ENCODE peak calls at places on chromosomes 5 and 9, in five cellular contexts. U is suprapubic skin, N is OCI-LY7, H is A673, T is IMR-90. X is an unnamed sample. For H3K4me1, the result is how much of the 10 kb centered on the place peaks cover.

GRCh38 chr5:146643805-146644204 is 127.8 kb upstream of the GPR151 start:
- DNase-seq in U (no peak), N (no peak), H (no peak), T (no peak), X (peak)

GRCh38 chr5:137647401-137647800 is 88.5 kb downstream of the KLHL3 start:
- DNase-seq in U (no peak), N (no peak), H (no peak), T (no peak), X (no peak)

GRCh38 chr9:36332006-36332405 is 68.1 kb downstream of the RNF38 start:
- DNase-seq in U (no peak), N (no peak), H (no peak), T (peak), X (no peak)

GRCh38 chr9:12813960-12814876 is 39.4 kb downstream of the LURAP1L start:
- DNase-seq in U (peak), N (no peak), H (peak), T (peak), X (peak)

GRCh38 chr9:120942186-120943001 is 15.8 kb upstream of the TRAF1 start:
- DNase-seq in U (no peak), N (no peak), H (no peak), T (no peak), X (no peak)

GRCh38 chr5:139655727-139656271 is 7.7 kb downstream of the CXXC5 start:
- DNase-seq in U (no peak), N (no peak), H (no peak), T (peak), X (peak)

GRCh38 chr5:56314536-56314935 is 81.4 kb upstream of the ANKRD55 start:
- DNase-seq in U (no peak), N (peak), H (peak), T (no peak), X (peak)

GRCh38 chr5:143019614-143020515 is 249.7 kb downstream of the ARHGAP26 start:
- DNase-seq in U (no peak), N (no peak), H (peak), T (no peak), X (no peak)

GRCh38 chr9:137268538-137269201 is 8.9 kb upstream of the TOR4A start:
- DNase-seq in U (no peak), N (peak), H (no peak), T (no peak), X (no peak)

GRCh38 chr5:108655750-108656450 is 91.8 kb upstream of the FER start:
- DNase-seq in U (no peak), N (no peak), H (no peak), T (peak), X (peak)

GRCh38 chr5:179241764-179242370 is 103.4 kb downstream of the ADAMTS2 start:
- DNase-seq in U (peak), N (no peak), H (peak), T (no peak), X (no peak)

GRCh38 chr5:38193015-38193581 is 65.3 kb upstream of the EGFLAM start:
- DNase-seq in U (peak), N (peak), H (peak), T (peak), X (peak)

GRCh38 chr9:136570916-136571315 is 25.1 kb upstream of the NOTCH1 start:
- DNase-seq in U (no peak), N (no peak), H (no peak), T (no peak), X (no peak)

GRCh38 chr5:146878471-146879172 is at the start of gene PPP2R2B:
- DNase-seq in U (no peak), N (no peak), H (peak), T (peak), X (peak)

GRCh38 chr5:69242215-69242927 is 7.7 kb downstream of the CDK7 start:
- DNase-seq in U (no peak), N (no peak), H (no peak), T (no peak), X (no peak)

GRCh38 chr5:140348104-140348503 is 1.7 kb upstream of the HBEGF start:
- DNase-seq in U (no peak), N (peak), H (no peak), T (no peak), X (no peak)

GRCh38 chr5:102691434-102691833 is 63.7 kb upstream of the PAM start:
- DNase-seq in U (no peak), N (no peak), H (no peak), T (no peak), X (peak)

GRCh38 chr5:116507941-116508655 is 66.5 kb downstream of the SEMA6A start:
- DNase-seq in U (no peak), N (no peak), H (no peak), T (no peak), X (no peak)

GRCh38 chr5:57650360-57651069 is 167.9 kb upstream of the ACTBL2 start:
- DNase-seq in U (no peak), N (peak), H (peak), T (peak), X (peak)

GRCh38 chr5:38752622-38753021 is 93.2 kb upstream of the OSMR start:
- DNase-seq in U (no peak), N (no peak), H (no peak), T (no peak), X (no peak)

GRCh38 chr9:134624119-134624826 is 17.3 kb upstream of the COL5A1 start:
- DNase-seq in U (peak), N (no peak), H (no peak), T (no peak), X (no peak)

GRCh38 chr9:72633966-72634365 is 112.6 kb downstream of the TMC1 start:
- DNase-seq in U (no peak), N (no peak), H (peak), T (peak), X (no peak)

GRCh38 chr9:68705636-68706578 is 867 bp downstream of the PIP5K1B start:
- DNase-seq in U (no peak), N (no peak), H (peak), T (no peak), X (peak)

GRCh38 chr9:91164724-91165520 is 196.8 kb downstream of the AUH start:
- DNase-seq in U (no peak), N (no peak), H (no peak), T (peak), X (peak)

GRCh38 chr5:105812356-105812755 is 1858.4 kb downstream of the EFNA5 start:
- DNase-seq in U (no peak), N (no peak), H (no peak), T (peak), X (no peak)

GRCh38 chr5:113119271-113119924 is 142.8 kb downstream of the DCP2 start:
- DNase-seq in U (no peak), N (no peak), H (no peak), T (peak), X (peak)

GRCh38 chr9:38634315-38634714 is 13.9 kb upstream of the ANKRD18A start:
- DNase-seq in U (no peak), N (no peak), H (no peak), T (no peak), X (no peak)

GRCh38 chr9:8961186-8961666 is 1161.6 kb upstream of the DMAC1 start:
- DNase-seq in U (no peak), N (no peak), H (no peak), T (no peak), X (peak)

GRCh38 chr5:149940077-149940574 is 4.5 kb downstream of the PDE6A start:
- DNase-seq in U (no peak), N (no peak), H (peak), T (no peak), X (peak)

GRCh38 chr5:165497707-165498106 is 1992.3 kb downstream of the MAT2B start:
- DNase-seq in U (no peak), N (no peak), H (peak), T (peak), X (peak)

GRCh38 chr5:132024117-132024435 is 12.6 kb upstream of the ACSL6 start:
- DNase-seq in U (no peak), N (no peak), H (no peak), T (no peak), X (no peak)

GRCh38 chr5:146751781-146752401 is 126.7 kb downstream of the PPP2R2B start:
- DNase-seq in U (no peak), N (no peak), H (no peak), T (no peak), X (no peak)

GRCh38 chr9:6645153-6646027 is at the start of gene GLDC:
- DNase-seq in U (no peak), N (no peak), H (peak), T (no peak), X (peak)

GRCh38 chr5:133792683-133793082 is 175.7 kb downstream of the C5orf15 start:
- DNase-seq in U (no peak), N (no peak), H (no peak), T (no peak), X (no peak)

GRCh38 chr5:14108170-14108996 is 34.8 kb upstream of the TRIO start:
- DNase-seq in U (no peak), N (peak), H (peak), T (peak), X (peak)
- H3K4me3 ChIP-seq in U (no peak), N (no peak), H (no peak), T (no peak), X (no peak)

GRCh38 chr9:112308576-112308975 is 24.8 kb downstream of the PTBP3 start:
- DNase-seq in U (no peak), N (no peak), H (peak), T (peak), X (peak)
- H3K4me1 ChIP-seq in U (under half), N (under half), H (under half), T (under half), X (under half)

DNA sequence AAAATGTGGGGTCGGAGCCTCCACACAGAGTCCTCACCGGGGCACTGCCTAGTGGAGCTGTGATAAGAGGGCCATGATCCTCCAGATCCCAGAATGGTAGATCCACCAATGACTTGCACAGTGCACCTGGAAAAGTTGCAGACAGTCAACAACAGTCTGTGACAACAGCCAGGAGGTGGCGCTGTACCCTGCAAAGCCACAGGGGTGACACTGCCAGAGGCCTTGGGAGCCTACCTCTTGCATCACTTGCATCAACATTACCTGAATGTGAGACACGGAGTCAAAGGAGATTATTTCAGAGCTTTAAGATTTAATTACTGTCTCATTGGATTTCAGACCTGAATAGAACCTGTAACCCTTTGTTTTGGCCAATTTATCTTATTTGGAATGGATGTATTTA is 614.1 kb upstream of the CDH9 start:
- DNase-seq in U (no peak), N (no peak), H (no peak), T (no peak), X (no peak)
- TF ChIP-seq CTCF in U (no peak), N (no peak), H (peak), T (no peak), X (no peak)

GRCh38 chr5:180592176-180592575 is 877 bp upstream of the SCGB3A1 start:
- DNase-seq in U (no peak), N (no peak), H (no peak), T (no peak), X (no peak)
- H3K4me3 ChIP-seq in U (no peak), N (no peak), H (no peak), T (no peak), X (no peak)

GRCh38 chr9:95095619-95096355 is 221.7 kb downstream of the FANCC start:
- DNase-seq in U (no peak), N (no peak), H (no peak), T (no peak), X (no peak)

GRCh38 chr9:95091971-95092320 is 225.6 kb downstream of the FANCC start:
- DNase-seq in U (no peak), N (no peak), H (no peak), T (peak), X (peak)

GRCh38 chr9:95092321-95093072 is 225.0 kb downstream of the FANCC start:
- DNase-seq in U (no peak), N (no peak), H (no peak), T (peak), X (no peak)

GRCh38 chr9:95096381-95096780 is 221.1 kb downstream of the FANCC start:
- DNase-seq in U (no peak), N (no peak), H (no peak), T (no peak), X (no peak)

DNA sequence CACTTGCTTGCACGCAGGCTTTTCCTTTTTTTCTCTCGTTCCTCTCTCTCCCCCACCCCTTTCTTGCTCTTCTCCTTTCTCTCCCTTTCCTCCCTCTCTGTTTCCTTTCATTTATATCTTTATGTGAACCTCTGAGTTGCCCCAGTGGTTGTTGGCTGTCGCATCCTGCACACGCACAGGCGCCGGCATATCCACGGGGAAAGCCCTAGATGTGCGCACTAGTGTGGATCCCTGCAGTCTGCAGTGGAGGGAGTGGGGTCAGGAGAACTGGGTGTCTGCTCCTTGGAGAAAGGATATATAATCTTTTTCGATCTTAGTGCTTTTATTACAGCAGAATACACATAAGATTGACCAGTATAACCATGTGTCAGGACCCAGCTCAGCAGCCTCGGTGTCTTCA is 223.5 kb downstream of the FANCC start:
- DNase-seq in U (no peak), N (no peak), H (no peak), T (no peak), X (no peak)
- H3K4me1 ChIP-seq in U (half or more), N (under half), H (under half), T (under half), X (under half)

GRCh38 chr5:61674403-61674802 is 342.3 kb downstream of the ZSWIM6 start:
- DNase-seq in U (no peak), N (no peak), H (no peak), T (no peak), X (no peak)

GRCh38 chr5:61678966-61679365 is 346.9 kb downstream of the ZSWIM6 start:
- DNase-seq in U (no peak), N (no peak), H (peak), T (no peak), X (no peak)

GRCh38 chr5:61677220-61677619 is 345.2 kb downstream of the ZSWIM6 start:
- DNase-seq in U (no peak), N (no peak), H (no peak), T (no peak), X (no peak)

GRCh38 chr5:61673007-61673735 is 341.1 kb downstream of the ZSWIM6 start:
- DNase-seq in U (no peak), N (no peak), H (no peak), T (peak), X (peak)

GRCh38 chr5:61675015-61675692 is 343.1 kb downstream of the ZSWIM6 start:
- DNase-seq in U (no peak), N (no peak), H (peak), T (no peak), X (peak)
- TF ChIP-seq CTCF in U (no peak), N (no peak), H (peak), T (no peak), X (no peak)

DNA sequence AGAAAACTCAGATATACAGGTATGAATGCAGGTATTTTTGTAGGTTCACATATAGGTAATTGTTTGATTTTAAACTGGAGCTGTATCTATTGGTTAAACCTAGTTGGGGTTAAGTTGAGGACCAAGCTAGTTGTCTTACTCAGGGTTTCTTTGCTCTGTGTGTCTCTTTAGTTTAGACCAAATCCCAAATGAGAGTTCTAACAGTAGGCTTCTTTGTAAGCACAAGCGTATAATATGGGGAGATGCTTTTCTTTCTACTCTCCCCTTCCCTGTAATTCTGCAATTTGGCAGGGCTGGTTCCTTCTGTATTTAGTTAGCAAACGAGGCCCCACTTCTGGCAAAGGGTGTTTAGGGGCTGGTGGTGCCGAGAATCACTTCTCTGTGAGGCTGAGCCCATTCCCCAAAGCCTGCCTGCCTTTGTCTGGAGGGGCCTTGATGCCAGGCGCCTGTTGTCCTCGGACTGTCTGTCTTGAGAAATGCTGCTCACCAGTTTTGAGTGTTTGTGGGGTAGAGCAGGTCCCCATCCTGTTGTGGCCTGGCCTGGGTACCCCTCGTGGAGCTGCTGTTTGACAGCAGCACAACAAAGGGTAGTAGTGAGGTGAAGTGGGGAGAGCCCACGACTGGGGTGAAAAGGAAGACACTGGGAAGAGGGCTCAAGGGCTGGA is 259.3 kb downstream of the FANCC start:
- DNase-seq in U (no peak), N (no peak), H (no peak), T (no peak), X (no peak)
- H3K4me3 ChIP-seq in U (peak), N (no peak), H (no peak), T (no peak), X (no peak)

GRCh38 chr5:151200913-151201445 is 22.9 kb downstream of the CCDC69 start:
- DNase-seq in U (peak), N (no peak), H (no peak), T (no peak), X (no peak)

GRCh38 chr5:151199581-151200185 is 24.2 kb downstream of the CCDC69 start:
- DNase-seq in U (peak), N (no peak), H (no peak), T (no peak), X (no peak)

GRCh38 chr5:151196556-151197290 is 27.2 kb downstream of the CCDC69 start:
- DNase-seq in U (peak), N (peak), H (no peak), T (no peak), X (no peak)

GRCh38 chr5:151195622-151196021 is 28.3 kb downstream of the CCDC69 start:
- DNase-seq in U (peak), N (no peak), H (no peak), T (no peak), X (no peak)

DNA sequence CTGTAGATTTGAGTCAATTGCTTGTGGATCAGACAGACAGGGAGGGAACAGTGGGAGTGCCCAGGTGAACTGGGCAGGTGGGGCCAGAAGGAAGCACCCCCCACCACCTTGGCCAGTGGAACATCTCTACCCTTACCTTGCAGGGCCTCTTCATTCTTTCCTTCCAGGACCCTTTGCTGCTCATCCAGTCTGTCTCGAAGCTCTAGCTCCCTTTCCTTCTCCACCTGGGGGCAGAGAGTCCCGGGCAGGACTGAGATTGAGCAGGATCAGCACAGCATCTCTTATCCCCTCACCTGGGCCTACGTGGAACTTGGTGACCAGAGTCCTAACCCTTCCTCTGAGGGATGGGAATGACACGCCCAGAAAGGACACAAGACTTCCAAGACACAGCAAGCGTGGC is 25.0 kb downstream of the CCDC69 start:
- DNase-seq in U (peak), N (no peak), H (no peak), T (no peak), X (no peak)
- H3K4me1 ChIP-seq in U (under half), N (half or more), H (under half), T (under half), X (under half)